ENCODE peak calls at places on chromosome 17, in nine cellular contexts. Z is fibroblast of lung, F is sigmoid colon, A is PC-9, R is breast epithelium, K is body of pancreas, U is left ventricle myocardium inferior, X is HCT116, G is right atrium auricular region. P is an unnamed sample.
A peak's percentile ranks its signal among the peaks of the same experiment; 100 is the strongest.

GRCh38 chr17:75629157-75629556 is 4.1 kb upstream of the SMIM5 start:
- DNase-seq in A (no peak), Z (no peak), G (no peak), X (no peak), F (no peak), K (no peak), U (no peak), R (no peak), P (no peak)

GRCh38 chr17:2070241-2071023 is 15.5 kb downstream of the HIC1 start:
- DNase-seq in R (no peak), F (no peak), U (no peak), G (no peak), A (peak; percentile 71), Z (no peak), X (no peak), K (no peak), P (no peak)

GRCh38 chr17:49995055-49995738 is at the start of gene DLX3:
- DNase-seq in A (peak; percentile 85), Z (peak; percentile 59), F (peak; percentile 86), R (peak; percentile 84), K (peak; percentile 76), U (peak; percentile 63), G (peak; percentile 75), X (no peak), P (peak; percentile 72)

GRCh38 chr17:29243792-29244191 is 2.9 kb upstream of the CRYBA1 start:
- DNase-seq in G (no peak), K (no peak), R (no peak), U (no peak), Z (peak; percentile 37), F (no peak), X (no peak), A (no peak), P (peak; percentile 42)

GRCh38 chr17:36135465-36135864 is 31.8 kb downstream of the CCL4 start:
- DNase-seq in X (no peak), Z (no peak), K (no peak), G (no peak), U (no peak), R (no peak), F (no peak), A (no peak), P (no peak)

GRCh38 chr17:74632196-74632540 is 8.6 kb upstream of the CD300E start:
- DNase-seq in G (no peak), A (no peak), Z (no peak), R (no peak), U (no peak), X (no peak), F (no peak), K (no peak), P (no peak)

GRCh38 chr17:73646409-73647305 is 2.4 kb upstream of the SDK2 start:
- DNase-seq in R (no peak), A (no peak), U (no peak), K (no peak), X (no peak), G (no peak), F (no peak), Z (peak; percentile 18), P (no peak)

GRCh38 chr17:7959503-7960253 is 27.7 kb downstream of the CNTROB start:
- DNase-seq in A (no peak), U (no peak), Z (peak; percentile 41), X (no peak), G (no peak), K (no peak), R (no peak), F (no peak), P (peak; percentile 32)

GRCh38 chr17:79948918-79949645 is 86.6 kb downstream of the TBC1D16 start:
- DNase-seq in G (no peak), F (peak; percentile 57), U (peak; percentile 6), R (no peak), Z (no peak), A (no peak), X (no peak), K (no peak), P (no peak)

DNA sequence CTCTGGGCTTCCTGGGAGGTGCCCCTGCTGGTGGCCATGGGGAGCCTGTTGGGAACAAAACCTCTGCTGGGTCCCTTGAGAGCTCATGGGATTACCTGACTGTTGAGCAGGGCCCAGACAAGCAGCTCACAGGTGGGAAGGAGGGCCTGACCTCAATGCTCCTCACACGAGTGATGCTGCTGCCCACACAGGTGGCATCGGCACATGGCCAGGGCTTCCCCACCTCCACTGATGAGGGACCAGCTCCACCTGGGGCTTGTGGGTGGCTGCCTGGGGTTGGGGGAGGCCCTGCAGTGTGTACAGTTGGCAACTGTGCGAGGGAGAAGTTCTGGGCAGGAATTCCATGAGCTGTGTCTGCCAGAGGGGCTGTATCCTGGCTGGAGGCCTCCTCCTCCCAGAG is 87.8 kb upstream of the NLRP1 start:
- DNase-seq in U (no peak), Z (no peak), G (no peak), R (no peak), F (no peak), X (no peak), A (no peak), K (no peak), P (no peak)
- TF ChIP-seq CTCF in U (no peak), Z (no peak), G (no peak), R (no peak), F (no peak), X (no peak), A (no peak), K (no peak), P (no peak)

GRCh38 chr17:40550608-40551007 is 14.7 kb downstream of the CCR7 start:
- DNase-seq in U (peak; percentile 60), F (peak; percentile 88), R (peak; percentile 39), X (no peak), K (peak; percentile 62), G (peak; percentile 81), Z (peak; percentile 93), A (no peak), P (peak; percentile 90)
- H3K4me3 ChIP-seq in U (no peak overlapping the region), F (no peak overlapping the region), R (no peak overlapping the region), X (no peak overlapping the region), K (no peak overlapping the region), G (no peak overlapping the region), Z (no peak overlapping the region), A (no peak overlapping the region), P (no peak overlapping the region)

DNA sequence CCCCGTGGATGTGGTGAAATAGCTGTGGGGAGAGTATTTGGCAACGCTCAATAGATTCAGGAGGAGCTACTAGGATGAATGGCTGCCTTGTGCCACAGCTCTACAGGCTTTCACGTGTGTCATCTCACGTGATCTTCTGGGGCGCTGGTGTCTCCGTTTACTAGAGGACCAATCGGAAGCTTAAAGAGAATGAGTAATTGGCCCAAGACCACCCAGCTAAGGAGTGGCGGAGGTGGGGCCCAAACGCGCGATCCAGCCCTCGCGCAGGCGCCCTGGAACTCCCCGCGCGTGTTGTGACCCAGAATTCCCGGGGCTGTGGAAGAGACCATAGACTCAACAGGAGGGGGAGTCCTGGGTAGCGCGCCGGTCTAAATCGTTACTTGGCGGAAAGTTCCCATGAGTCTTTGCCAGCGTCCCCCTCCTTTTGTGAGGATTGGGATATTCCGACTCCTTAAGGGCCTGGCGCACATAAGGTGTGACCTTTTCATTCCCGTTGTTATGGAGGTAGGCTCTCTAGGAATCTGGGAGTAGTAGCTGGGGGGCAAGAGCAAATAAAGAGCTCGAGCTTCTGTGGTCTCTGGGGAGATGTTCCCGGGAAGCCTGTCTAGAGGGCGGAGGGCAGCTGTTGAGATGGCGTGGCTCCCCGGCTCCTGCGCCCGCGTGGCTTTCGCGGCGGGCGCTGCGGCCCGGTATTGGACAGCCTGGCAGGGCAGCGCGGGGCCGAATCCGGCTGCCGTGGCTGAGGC is 23.4 kb downstream of the TRPV2 start:
- DNase-seq in R (peak; percentile 96), G (peak; percentile 98), Z (peak; percentile 100), F (peak; percentile 99), A (peak; percentile 99), X (peak; percentile 99), U (peak; percentile 92), K (peak; percentile 98), P (peak; percentile 100)
- TF ChIP-seq CTCF in R (no peak), G (no peak), Z (no peak), F (no peak), A (no peak), X (no peak), U (no peak), K (no peak), P (no peak)

GRCh38 chr17:70298929-70299529 is 129.7 kb downstream of the KCNJ2 start:
- DNase-seq in K (no peak), F (no peak), X (no peak), U (no peak), A (no peak), R (no peak), Z (no peak), G (no peak), P (no peak)

GRCh38 chr17:70296456-70296855 is 127.1 kb downstream of the KCNJ2 start:
- DNase-seq in Z (no peak), A (no peak), G (no peak), K (no peak), U (no peak), X (no peak), R (no peak), F (no peak), P (no peak)

GRCh38 chr17:70295732-70296131 is 126.4 kb downstream of the KCNJ2 start:
- DNase-seq in K (peak; percentile 17), A (no peak), X (no peak), U (peak; percentile 22), R (no peak), G (no peak), F (no peak), Z (no peak), P (no peak)

GRCh38 chr17:70297397-70297796 is 128.1 kb downstream of the KCNJ2 start:
- DNase-seq in F (no peak), U (no peak), X (no peak), A (no peak), K (no peak), R (no peak), G (no peak), Z (no peak), P (no peak)

DNA sequence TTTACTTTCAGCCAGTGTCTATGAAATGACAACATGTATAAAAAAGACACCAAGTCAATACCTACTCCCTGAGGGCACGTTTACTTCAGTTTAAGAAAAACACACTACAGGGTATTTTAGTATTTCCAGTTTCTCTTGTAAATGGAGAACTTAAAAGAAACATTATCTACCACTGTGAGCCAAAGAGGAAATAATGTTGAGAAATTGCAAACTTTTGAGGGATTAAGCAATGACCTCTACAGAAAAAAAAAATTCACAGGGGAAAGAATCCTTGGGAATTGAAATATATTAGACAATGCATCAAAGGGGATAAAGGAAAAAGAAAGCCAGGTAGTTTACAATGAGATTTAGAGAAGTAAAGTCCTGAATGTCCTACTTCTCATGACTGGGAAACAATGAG is 126.0 kb downstream of the KCNJ2 start:
- DNase-seq in X (no peak), R (no peak), K (no peak), A (no peak), U (no peak), Z (peak; percentile 34), F (no peak), G (no peak), P (peak; percentile 1)
- H3K4me3 ChIP-seq in X (no peak overlapping the region), R (no peak overlapping the region), K (no peak overlapping the region), A (no peak overlapping the region), U (no peak overlapping the region), Z (no peak overlapping the region), F (no peak overlapping the region), G (no peak overlapping the region), P (no peak overlapping the region)